ENCODE peak calls at places on chromosomes 7 and 10, in five cellular contexts. One of them, this sample, is unnamed.

GRCh38 chr7:30841801-30842541 is 69.7 kb upstream of the AQP1 start:
- DNase-seq in BE2C: no peak
- DNase-seq in Calu3: no peak
- DNase-seq in cardiac muscle cell: no peak
- DNase-seq in AG04450: no peak
- DNase-seq in this sample: no peak

GRCh38 chr10:77899080-77899477 is 27.5 kb downstream of the DLG5 start:
- DNase-seq in AG04450: no peak
- DNase-seq in cardiac muscle cell: no peak
- DNase-seq in BE2C: no peak
- DNase-seq in Calu3: peak
- DNase-seq in this sample: peak

GRCh38 chr10:26739087-26739631 is 41.7 kb downstream of the PDSS1 start:
- DNase-seq in AG04450: no peak
- DNase-seq in cardiac muscle cell: no peak
- DNase-seq in Calu3: no peak
- DNase-seq in BE2C: no peak
- DNase-seq in this sample: no peak

GRCh38 chr10:3091346-3091787 is 24.0 kb downstream of the PFKP start:
- DNase-seq in AG04450: peak
- DNase-seq in Calu3: peak
- DNase-seq in BE2C: no peak
- DNase-seq in cardiac muscle cell: no peak
- DNase-seq in this sample: peak

GRCh38 chr10:104937528-104937927 is 296.4 kb downstream of the SORCS3 start:
- DNase-seq in Calu3: peak
- DNase-seq in cardiac muscle cell: no peak
- DNase-seq in BE2C: no peak
- DNase-seq in AG04450: no peak
- DNase-seq in this sample: no peak

GRCh38 chr7:45642044-45642443 is 67.9 kb downstream of the ADCY1 start:
- DNase-seq in AG04450: no peak
- DNase-seq in Calu3: no peak
- DNase-seq in cardiac muscle cell: no peak
- DNase-seq in BE2C: no peak
- DNase-seq in this sample: no peak

GRCh38 chr10:77580500-77580899 is 57.1 kb downstream of the KCNMA1 start:
- DNase-seq in Calu3: no peak
- DNase-seq in AG04450: no peak
- DNase-seq in cardiac muscle cell: no peak
- DNase-seq in BE2C: no peak
- DNase-seq in this sample: no peak

GRCh38 chr10:60573342-60573741 is 183.7 kb upstream of the ANK3 start:
- DNase-seq in BE2C: peak
- DNase-seq in Calu3: no peak
- DNase-seq in AG04450: no peak
- DNase-seq in cardiac muscle cell: peak
- DNase-seq in this sample: no peak

GRCh38 chr10:7572435-7572834 is 94.3 kb downstream of the ITIH5 start:
- DNase-seq in BE2C: no peak
- DNase-seq in cardiac muscle cell: no peak
- DNase-seq in Calu3: no peak
- DNase-seq in AG04450: no peak
- DNase-seq in this sample: no peak

GRCh38 chr10:129963076-129963830 is 821 bp downstream of the EBF3 start:
- DNase-seq in AG04450: no peak
- DNase-seq in Calu3: no peak
- DNase-seq in BE2C: peak
- DNase-seq in cardiac muscle cell: peak
- DNase-seq in this sample: no peak

GRCh38 chr7:83684928-83685327 is 36.0 kb upstream of the SEMA3E start:
- DNase-seq in BE2C: no peak
- DNase-seq in cardiac muscle cell: peak
- DNase-seq in Calu3: peak
- DNase-seq in AG04450: no peak
- DNase-seq in this sample: peak

GRCh38 chr7:129644634-129645230 is 33.2 kb downstream of the NRF1 start:
- DNase-seq in Calu3: peak
- DNase-seq in AG04450: peak
- DNase-seq in BE2C: no peak
- DNase-seq in cardiac muscle cell: peak
- DNase-seq in this sample: no peak

GRCh38 chr7:40673285-40673684 is 538.5 kb downstream of the SUGCT start:
- DNase-seq in Calu3: no peak
- DNase-seq in AG04450: peak
- DNase-seq in cardiac muscle cell: no peak
- DNase-seq in BE2C: no peak
- DNase-seq in this sample: no peak

GRCh38 chr10:49323171-49323895 is 24.4 kb downstream of the C10orf71 start:
- DNase-seq in cardiac muscle cell: no peak
- DNase-seq in Calu3: no peak
- DNase-seq in BE2C: no peak
- DNase-seq in AG04450: no peak
- DNase-seq in this sample: no peak

GRCh38 chr10:51629969-51630617 is 69.3 kb downstream of the CSTF2T start:
- DNase-seq in AG04450: peak
- DNase-seq in Calu3: no peak
- DNase-seq in cardiac muscle cell: no peak
- DNase-seq in BE2C: no peak
- DNase-seq in this sample: no peak

GRCh38 chr7:113710310-113711106 is 208.3 kb downstream of the PPP1R3A start:
- DNase-seq in AG04450: peak
- DNase-seq in cardiac muscle cell: peak
- DNase-seq in Calu3: peak
- DNase-seq in BE2C: peak
- DNase-seq in this sample: peak

GRCh38 chr7:147478751-147479150 is 1111.8 kb upstream of the C7orf33 start:
- DNase-seq in cardiac muscle cell: peak
- DNase-seq in BE2C: no peak
- DNase-seq in AG04450: no peak
- DNase-seq in Calu3: no peak
- DNase-seq in this sample: no peak

GRCh38 chr10:32371101-32371500 is 24.1 kb upstream of the EPC1 start:
- DNase-seq in BE2C: no peak
- DNase-seq in cardiac muscle cell: peak
- DNase-seq in AG04450: no peak
- DNase-seq in Calu3: no peak
- DNase-seq in this sample: no peak

GRCh38 chr7:2040201-2040892 is 192.4 kb downstream of the MAD1L1 start:
- DNase-seq in Calu3: no peak
- DNase-seq in AG04450: no peak
- DNase-seq in BE2C: peak
- DNase-seq in cardiac muscle cell: no peak
- DNase-seq in this sample: no peak

GRCh38 chr10:104045151-104046089 is 40.3 kb downstream of the COL17A1 start:
- DNase-seq in AG04450: peak
- DNase-seq in Calu3: peak
- DNase-seq in cardiac muscle cell: peak
- DNase-seq in BE2C: peak
- DNase-seq in this sample: peak

GRCh38 chr10:22605168-22605567 is 109.2 kb downstream of the PIP4K2A start:
- DNase-seq in cardiac muscle cell: no peak
- DNase-seq in BE2C: no peak
- DNase-seq in AG04450: no peak
- DNase-seq in Calu3: no peak
- DNase-seq in this sample: no peak

GRCh38 chr7:143433759-143434158 is 9.5 kb upstream of the TAS2R60 start:
- DNase-seq in cardiac muscle cell: no peak
- DNase-seq in AG04450: no peak
- DNase-seq in BE2C: no peak
- DNase-seq in Calu3: no peak
- DNase-seq in this sample: no peak

GRCh38 chr7:56105508-56105907 is 768 bp downstream of the CHCHD2 start:
- DNase-seq in Calu3: peak
- DNase-seq in cardiac muscle cell: no peak
- DNase-seq in AG04450: peak
- DNase-seq in BE2C: no peak
- DNase-seq in this sample: peak

GRCh38 chr7:56097700-56098099 is 4.9 kb upstream of the PHKG1 start:
- DNase-seq in cardiac muscle cell: no peak
- DNase-seq in BE2C: peak
- DNase-seq in Calu3: no peak
- DNase-seq in AG04450: peak
- DNase-seq in this sample: no peak

GRCh38 chr7:56099653-56100052 is 6.6 kb downstream of the CHCHD2 start:
- DNase-seq in Calu3: no peak
- DNase-seq in cardiac muscle cell: no peak
- DNase-seq in BE2C: no peak
- DNase-seq in AG04450: no peak
- DNase-seq in this sample: no peak
- TF ChIP-seq CTCF in Calu3: no peak
- TF ChIP-seq CTCF in cardiac muscle cell: no peak
- TF ChIP-seq CTCF in BE2C: no peak
- TF ChIP-seq CTCF in AG04450: no peak
- TF ChIP-seq CTCF in this sample: peak

GRCh38 chr7:33887576-33887975 is 17.8 kb upstream of the BMPER start:
- DNase-seq in AG04450: no peak
- DNase-seq in BE2C: no peak
- DNase-seq in Calu3: no peak
- DNase-seq in cardiac muscle cell: no peak
- DNase-seq in this sample: no peak

GRCh38 chr7:33885290-33886005 is 19.9 kb upstream of the BMPER start:
- DNase-seq in AG04450: no peak
- DNase-seq in Calu3: no peak
- DNase-seq in cardiac muscle cell: no peak
- DNase-seq in BE2C: no peak
- DNase-seq in this sample: no peak

GRCh38 chr7:33888206-33888605 is 17.1 kb upstream of the BMPER start:
- DNase-seq in BE2C: no peak
- DNase-seq in Calu3: no peak
- DNase-seq in AG04450: no peak
- DNase-seq in cardiac muscle cell: no peak
- DNase-seq in this sample: no peak

GRCh38 chr7:33883566-33883965 is 21.8 kb upstream of the BMPER start:
- DNase-seq in AG04450: no peak
- DNase-seq in Calu3: no peak
- DNase-seq in cardiac muscle cell: no peak
- DNase-seq in BE2C: no peak
- DNase-seq in this sample: no peak

GRCh38 chr7:33886100-33886623 is 19.2 kb upstream of the BMPER start:
- DNase-seq in Calu3: peak
- DNase-seq in cardiac muscle cell: peak
- DNase-seq in BE2C: peak
- DNase-seq in AG04450: no peak
- DNase-seq in this sample: no peak
- TF ChIP-seq CTCF in Calu3: no peak
- TF ChIP-seq CTCF in cardiac muscle cell: peak
- TF ChIP-seq CTCF in BE2C: peak
- TF ChIP-seq CTCF in AG04450: peak
- TF ChIP-seq CTCF in this sample: peak

GRCh38 chr7:105876964-105877601 is 684 bp upstream of the ATXN7L1 start:
- DNase-seq in BE2C: peak
- DNase-seq in AG04450: no peak
- DNase-seq in cardiac muscle cell: peak
- DNase-seq in Calu3: peak
- DNase-seq in this sample: peak
- TF ChIP-seq CTCF in BE2C: peak
- TF ChIP-seq CTCF in AG04450: peak
- TF ChIP-seq CTCF in cardiac muscle cell: peak
- TF ChIP-seq CTCF in Calu3: no peak
- TF ChIP-seq CTCF in this sample: no peak

GRCh38 chr7:151312356-151312755 is 29.3 kb upstream of the NUB1 start:
- DNase-seq in AG04450: no peak
- DNase-seq in Calu3: no peak
- DNase-seq in cardiac muscle cell: no peak
- DNase-seq in BE2C: no peak
- DNase-seq in this sample: no peak

GRCh38 chr7:151309306-151309705 is 32.3 kb upstream of the NUB1 start:
- DNase-seq in BE2C: no peak
- DNase-seq in Calu3: no peak
- DNase-seq in AG04450: no peak
- DNase-seq in cardiac muscle cell: no peak
- DNase-seq in this sample: no peak

GRCh38 chr7:151312831-151313809 is 28.5 kb upstream of the NUB1 start:
- DNase-seq in BE2C: no peak
- DNase-seq in AG04450: no peak
- DNase-seq in cardiac muscle cell: no peak
- DNase-seq in Calu3: no peak
- DNase-seq in this sample: no peak

GRCh38 chr7:151310578-151310977 is 31.0 kb upstream of the NUB1 start:
- DNase-seq in Calu3: peak
- DNase-seq in cardiac muscle cell: peak
- DNase-seq in AG04450: no peak
- DNase-seq in BE2C: peak
- DNase-seq in this sample: peak

GRCh38 chr7:151311294-151311864 is 30.2 kb upstream of the NUB1 start:
- DNase-seq in Calu3: peak
- DNase-seq in cardiac muscle cell: no peak
- DNase-seq in AG04450: no peak
- DNase-seq in BE2C: peak
- DNase-seq in this sample: no peak
- TF ChIP-seq CTCF in Calu3: no peak
- TF ChIP-seq CTCF in cardiac muscle cell: no peak
- TF ChIP-seq CTCF in AG04450: peak
- TF ChIP-seq CTCF in BE2C: peak
- TF ChIP-seq CTCF in this sample: peak

GRCh38 chr7:159045839-159046238 is 98.8 kb downstream of the VIPR2 start:
- DNase-seq in cardiac muscle cell: no peak
- DNase-seq in BE2C: no peak
- DNase-seq in AG04450: no peak
- DNase-seq in Calu3: no peak
- DNase-seq in this sample: no peak
- TF ChIP-seq CTCF in cardiac muscle cell: no peak
- TF ChIP-seq CTCF in BE2C: no peak
- TF ChIP-seq CTCF in AG04450: no peak
- TF ChIP-seq CTCF in Calu3: no peak
- TF ChIP-seq CTCF in this sample: peak

DNA sequence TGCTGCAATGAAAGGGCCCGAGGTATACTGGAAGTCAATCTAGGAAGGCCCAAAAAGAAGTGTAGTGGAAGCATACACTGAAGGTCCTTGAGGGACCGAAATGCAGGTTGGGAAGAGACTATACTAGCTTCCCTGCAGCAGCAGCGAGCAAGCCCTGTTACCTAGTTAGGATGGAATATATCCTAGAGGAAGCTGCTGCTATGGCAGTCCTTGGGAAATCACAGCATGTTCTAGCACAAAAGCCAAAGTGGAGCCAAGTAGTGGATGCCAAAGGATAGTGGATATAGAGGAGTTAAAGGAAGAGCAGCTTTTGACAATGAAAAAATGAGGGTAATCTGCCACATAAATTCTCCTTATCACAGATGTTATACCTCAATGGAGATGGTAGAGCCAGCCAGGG is 123.8 kb upstream of the STARD3NL start:
- DNase-seq in cardiac muscle cell: no peak
- DNase-seq in Calu3: no peak
- DNase-seq in BE2C: no peak
- DNase-seq in AG04450: no peak
- DNase-seq in this sample: no peak
- TF ChIP-seq CTCF in cardiac muscle cell: no peak
- TF ChIP-seq CTCF in Calu3: no peak
- TF ChIP-seq CTCF in BE2C: no peak
- TF ChIP-seq CTCF in AG04450: no peak
- TF ChIP-seq CTCF in this sample: no peak

GRCh38 chr7:22549667-22550513 is 49.9 kb upstream of the STEAP1B start:
- DNase-seq in BE2C: peak
- DNase-seq in cardiac muscle cell: peak
- DNase-seq in AG04450: no peak
- DNase-seq in Calu3: peak
- DNase-seq in this sample: peak
- TF ChIP-seq CTCF in BE2C: peak
- TF ChIP-seq CTCF in cardiac muscle cell: peak
- TF ChIP-seq CTCF in AG04450: peak
- TF ChIP-seq CTCF in Calu3: peak
- TF ChIP-seq CTCF in this sample: peak